ENCODE peak calls at places on chromosomes 2 and 18, in eight cellular contexts. L is PC-9; U is SJCRH30; V is CD4-positive, CD25-positive, alpha-beta regulatory T cell; A is substantia nigra; Y is CD8-positive, alpha-beta memory T cell; D is cardiac muscle cell; I is foreskin keratinocyte. Q is an unnamed sample.

GRCh38 chr18:55839350-55839749 is 251.4 kb upstream of the TCF4 start:
- DNase-seq in U (no peak), D (peak), A (no peak), I (peak), Y (no peak), L (no peak), V (no peak), Q (no peak)

GRCh38 chr2:48617618-48618017 is at the start of gene GTF2A1L:
- DNase-seq in Y (no peak), L (no peak), D (no peak), I (no peak), A (no peak), U (no peak), V (no peak), Q (no peak)

GRCh38 chr2:185608799-185609198 is 129.8 kb upstream of the FSIP2 start:
- DNase-seq in V (no peak), L (no peak), Y (no peak), I (peak), A (no peak), D (no peak), U (peak), Q (no peak)

GRCh38 chr2:119292226-119292625 is 68.6 kb downstream of the STEAP3 start:
- DNase-seq in L (peak), D (peak), A (no peak), U (no peak), I (no peak), V (no peak), Y (no peak), Q (no peak)

GRCh38 chr2:233145726-233146125 is 85.6 kb downstream of the INPP5D start:
- DNase-seq in A (no peak), L (no peak), V (no peak), I (no peak), D (no peak), U (no peak), Y (no peak), Q (no peak)

GRCh38 chr2:140589273-140589672 is 1541.5 kb downstream of the LRP1B start:
- DNase-seq in Y (no peak), D (peak), L (no peak), A (no peak), U (no peak), V (no peak), I (peak), Q (no peak)

GRCh38 chr18:63260075-63260754 is 59.4 kb downstream of the BCL2 start:
- DNase-seq in V (no peak), A (no peak), I (peak), L (no peak), D (no peak), U (no peak), Y (no peak), Q (no peak)

GRCh38 chr2:175393851-175394250 is 212.3 kb upstream of the ATP5MC3 start:
- DNase-seq in V (no peak), D (no peak), L (no peak), A (no peak), I (no peak), Y (no peak), U (no peak), Q (no peak)

GRCh38 chr2:196249860-196250259 is 78.5 kb upstream of the STK17B start:
- DNase-seq in A (no peak), I (no peak), V (peak), L (no peak), Y (no peak), U (no peak), D (no peak), Q (no peak)

GRCh38 chr2:9178905-9179571 is 27.6 kb upstream of the ASAP2 start:
- DNase-seq in I (peak), U (peak), Y (no peak), A (peak), V (no peak), D (peak), L (peak), Q (no peak)

GRCh38 chr2:27306136-27306535 is 2.1 kb downstream of the UCN start:
- DNase-seq in I (no peak), A (no peak), L (no peak), V (no peak), Y (no peak), D (no peak), U (no peak), Q (no peak)

GRCh38 chr2:27735263-27735904 is 36.1 kb upstream of the MRPL33 start:
- DNase-seq in L (peak), I (peak), V (peak), D (peak), A (peak), U (no peak), Y (peak), Q (peak)

GRCh38 chr18:80109676-80110078 is 615 bp downstream of the ADNP2 start:
- DNase-seq in U (peak), A (peak), V (peak), Y (peak), D (peak), I (peak), L (no peak), Q (peak)

GRCh38 chr2:237980751-237981150 is 13.9 kb downstream of the UBE2F start:
- DNase-seq in V (peak), Y (no peak), A (no peak), D (no peak), I (no peak), L (peak), U (no peak), Q (no peak)

GRCh38 chr2:230783101-230783500 is 70.5 kb downstream of the CAB39 start:
- DNase-seq in U (no peak), D (no peak), L (no peak), I (no peak), Y (no peak), A (no peak), V (no peak), Q (no peak)

GRCh38 chr2:203733683-203734082 is 27.2 kb downstream of the CD28 start:
- DNase-seq in I (no peak), Y (no peak), A (no peak), L (no peak), V (no peak), D (no peak), U (no peak), Q (no peak)

GRCh38 chr2:94877129-94877528 is 5.9 kb downstream of the TEKT4 start:
- DNase-seq in L (no peak), I (no peak), A (no peak), D (no peak), V (no peak), Y (no peak), U (no peak), Q (no peak)

GRCh38 chr2:199070550-199070949 is 387.2 kb downstream of the SATB2 start:
- DNase-seq in D (no peak), A (no peak), U (no peak), L (no peak), I (no peak), V (no peak), Y (no peak), Q (no peak)

GRCh38 chr18:69538849-69539248 is 138.2 kb downstream of the DOK6 start:
- DNase-seq in U (no peak), D (no peak), L (no peak), Y (no peak), I (no peak), V (no peak), A (no peak), Q (no peak)

GRCh38 chr2:7992612-7993596 is 689.0 kb upstream of the ID2 start:
- DNase-seq in I (no peak), U (no peak), V (no peak), L (no peak), Y (no peak), A (no peak), D (no peak), Q (no peak)

GRCh38 chr2:230899287-230899686 is 25.8 kb downstream of the GPR55 start:
- DNase-seq in V (no peak), U (no peak), Y (no peak), A (peak), L (no peak), I (no peak), D (no peak), Q (peak)

GRCh38 chr2:174023591-174024523 is 58.7 kb upstream of the SP3 start:
- DNase-seq in L (no peak), V (no peak), A (peak), U (peak), Y (no peak), I (peak), D (peak), Q (no peak)

GRCh38 chr2:39547811-39548719 is 111.0 kb upstream of the MAP4K3 start:
- DNase-seq in L (peak), D (peak), Y (no peak), I (peak), V (no peak), A (no peak), U (peak), Q (no peak)

GRCh38 chr2:9498210-9498609 is 23.9 kb downstream of the IAH1 start:
- DNase-seq in L (no peak), V (no peak), U (no peak), I (no peak), Y (no peak), D (no peak), A (no peak), Q (no peak)

GRCh38 chr18:7566587-7567486 is at the start of gene PTPRM:
- DNase-seq in V (peak), U (peak), I (peak), A (peak), L (peak), Y (no peak), D (peak), Q (peak)

GRCh38 chr2:23584054-23584745 is 199.2 kb downstream of the KLHL29 start:
- DNase-seq in V (no peak), I (no peak), L (no peak), U (peak), Y (peak), A (no peak), D (no peak), Q (no peak)

GRCh38 chr2:14673351-14673875 is 40.9 kb downstream of the LRATD1 start:
- DNase-seq in L (no peak), Y (no peak), I (no peak), V (no peak), D (no peak), U (no peak), A (no peak), Q (no peak)

GRCh38 chr2:48510329-48510728 is 19.6 kb upstream of the STON1 start:
- DNase-seq in V (no peak), I (peak), L (no peak), U (no peak), D (peak), Y (no peak), A (no peak), Q (no peak)

GRCh38 chr2:106833248-106833647 is 52.7 kb downstream of the ST6GAL2 start:
- DNase-seq in Y (no peak), U (no peak), D (no peak), I (no peak), A (no peak), V (no peak), L (no peak), Q (no peak)

GRCh38 chr2:33215299-33215698 is 261.1 kb upstream of the RASGRP3 start:
- DNase-seq in Y (no peak), U (peak), D (peak), I (peak), V (no peak), L (no peak), A (peak), Q (no peak)

GRCh38 chr2:231228223-231228622 is 29.8 kb downstream of the ARMC9 start:
- DNase-seq in V (no peak), A (no peak), Y (no peak), I (no peak), D (no peak), U (no peak), L (no peak), Q (no peak)

GRCh38 chr2:101516833-101517690 is 42.1 kb upstream of the RFX8 start:
- DNase-seq in I (peak), L (peak), D (peak), U (no peak), V (peak), A (no peak), Y (no peak), Q (no peak)

GRCh38 chr2:161995553-161996016 is 78.4 kb downstream of the DPP4 start:
- DNase-seq in L (no peak), U (no peak), I (no peak), A (no peak), D (no peak), V (peak), Y (no peak), Q (no peak)

GRCh38 chr2:61363580-61363979 is 107.3 kb downstream of the USP34 start:
- DNase-seq in A (no peak), L (no peak), V (no peak), Y (no peak), I (no peak), D (no peak), U (no peak), Q (no peak)

GRCh38 chr2:134667081-134667480 is 51.7 kb downstream of the TMEM163 start:
- DNase-seq in L (no peak), V (no peak), D (no peak), U (no peak), A (no peak), I (no peak), Y (no peak), Q (no peak)

GRCh38 chr18:79857082-79857661 is 59.4 kb downstream of the KCNG2 start:
- DNase-seq in V (no peak), A (peak), L (no peak), I (no peak), Y (no peak), D (peak), U (peak), Q (peak)

GRCh38 chr2:239274391-239275001 is 126.3 kb downstream of the HDAC4 start:
- DNase-seq in I (peak), V (peak), L (peak), A (no peak), U (peak), Y (no peak), D (peak), Q (peak)

GRCh38 chr18:51537487-51537886 is 340.0 kb upstream of the MEX3C start:
- DNase-seq in U (peak), Y (no peak), A (peak), I (peak), V (peak), D (peak), L (peak), Q (peak)

GRCh38 chr18:63518178-63519012 is 23.8 kb upstream of the SERPINB12 start:
- DNase-seq in D (peak), U (peak), V (peak), I (peak), L (peak), Y (peak), A (peak), Q (peak)

DNA sequence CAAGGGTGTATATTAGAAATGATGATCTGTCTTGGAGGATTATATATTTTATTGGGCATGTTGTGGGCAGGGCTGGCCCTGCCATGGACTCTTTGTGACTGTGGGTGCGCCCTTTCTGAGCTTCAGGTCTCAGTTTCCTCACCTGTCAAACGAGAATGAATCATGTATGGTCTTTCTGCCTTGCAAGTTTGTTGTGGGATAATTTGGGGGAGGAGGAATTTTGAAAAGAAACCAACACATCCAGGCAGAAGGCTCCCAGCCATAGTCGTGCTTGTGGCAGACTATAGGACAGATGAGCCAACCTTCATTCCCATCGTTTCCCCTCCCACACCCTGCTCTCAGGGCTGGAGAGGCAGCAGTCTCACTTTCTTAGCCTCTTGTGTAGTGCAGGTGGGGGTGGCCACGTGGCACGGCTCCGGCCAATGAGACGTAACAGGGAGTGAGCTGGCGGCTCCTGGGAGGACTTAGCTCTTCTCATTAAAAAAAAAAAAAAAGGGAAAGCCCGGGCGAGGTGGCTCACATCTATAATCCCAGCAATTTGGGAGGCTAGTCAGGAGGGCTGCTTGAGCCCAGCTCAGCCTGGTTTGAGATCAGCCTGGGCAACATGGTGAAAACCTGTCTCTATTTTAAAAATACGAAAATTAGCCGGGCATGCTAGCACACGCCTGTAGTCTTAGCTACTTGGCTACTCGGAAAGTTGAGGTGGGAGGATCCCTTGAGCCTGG is 63.1 kb downstream of the RHOB start:
- DNase-seq in A (no peak), U (peak), I (peak), Y (no peak), D (peak), V (no peak), L (peak), Q (peak)
- H3K27ac ChIP-seq in A (no peak), U (no peak), I (peak), Y (no peak), D (no peak), V (no peak), L (no peak), Q (no peak)

GRCh38 chr2:128303095-128303791 is 15.4 kb downstream of the HS6ST1 start:
- DNase-seq in L (no peak), U (no peak), V (no peak), I (no peak), A (no peak), D (no peak), Y (no peak), Q (no peak)
- H3K27ac ChIP-seq in L (no peak), U (no peak), V (no peak), I (no peak), A (no peak), D (no peak), Y (no peak), Q (peak)

GRCh38 chr2:128281852-128282245 is 36.8 kb downstream of the HS6ST1 start:
- DNase-seq in L (no peak), D (no peak), A (no peak), Y (no peak), V (no peak), U (no peak), I (no peak), Q (no peak)

GRCh38 chr2:128284037-128284441 is 34.6 kb downstream of the HS6ST1 start:
- DNase-seq in L (no peak), D (no peak), A (no peak), I (no peak), U (no peak), Y (no peak), V (no peak), Q (no peak)

GRCh38 chr2:128284841-128285240 is 33.8 kb downstream of the HS6ST1 start:
- DNase-seq in L (no peak), U (no peak), D (no peak), A (no peak), V (no peak), I (no peak), Y (no peak), Q (no peak)

GRCh38 chr2:128282246-128282975 is 36.3 kb downstream of the HS6ST1 start:
- DNase-seq in A (no peak), I (no peak), L (no peak), U (no peak), D (no peak), V (no peak), Y (peak), Q (no peak)

GRCh38 chr2:128282976-128283810 is 35.5 kb downstream of the HS6ST1 start:
- DNase-seq in L (no peak), I (no peak), D (no peak), Y (no peak), A (no peak), V (no peak), U (no peak), Q (no peak)
- H3K27ac ChIP-seq in L (no peak), I (no peak), D (no peak), Y (no peak), A (no peak), V (no peak), U (no peak), Q (peak)

GRCh38 chr2:200774920-200775319 is 36.8 kb upstream of the BZW1 start:
- DNase-seq in V (no peak), D (no peak), A (no peak), L (no peak), Y (no peak), U (no peak), I (no peak), Q (no peak)

GRCh38 chr2:200773083-200773482 is 38.6 kb upstream of the BZW1 start:
- DNase-seq in A (no peak), L (no peak), V (no peak), Y (no peak), D (no peak), I (no peak), U (no peak), Q (no peak)

GRCh38 chr2:200770847-200771246 is 40.9 kb upstream of the BZW1 start:
- DNase-seq in A (no peak), D (no peak), V (no peak), Y (no peak), U (no peak), I (no peak), L (no peak), Q (no peak)

GRCh38 chr2:200777275-200777674 is 34.4 kb upstream of the BZW1 start:
- DNase-seq in I (no peak), A (no peak), V (no peak), U (no peak), Y (no peak), L (no peak), D (no peak), Q (no peak)

DNA sequence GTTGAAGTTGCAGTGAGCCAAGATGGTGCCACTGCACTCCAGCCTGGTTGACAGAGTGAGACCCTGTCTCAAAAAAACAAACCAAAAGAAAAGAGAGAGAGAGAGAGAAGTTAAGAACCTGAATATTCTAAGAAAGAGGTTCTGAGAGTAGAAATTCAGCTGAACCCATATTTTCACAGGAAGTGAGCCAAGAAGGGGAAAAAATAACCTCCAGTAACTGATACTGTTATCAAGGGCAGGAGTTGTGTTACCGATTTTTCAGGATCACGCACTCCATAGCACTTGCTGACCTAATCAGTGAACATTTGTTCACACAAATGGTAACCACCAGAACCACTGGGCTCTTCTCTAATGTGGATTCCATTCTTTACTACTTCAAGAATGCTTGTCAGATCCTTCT is 39.1 kb upstream of the BZW1 start:
- DNase-seq in D (no peak), L (no peak), Y (no peak), U (no peak), I (no peak), A (no peak), V (no peak), Q (no peak)
- H3K27ac ChIP-seq in D (no peak), L (no peak), Y (no peak), U (no peak), I (no peak), A (no peak), V (no peak), Q (no peak)

GRCh38 chr18:48779462-48779861 is 171.3 kb downstream of the SMAD7 start:
- DNase-seq in L (no peak), V (no peak), D (no peak), U (no peak), Y (no peak), I (no peak), A (no peak), Q (no peak)
- H3K27ac ChIP-seq in L (no peak), V (no peak), D (peak), U (no peak), Y (no peak), I (no peak), A (no peak), Q (no peak)

Q was measured in dorsolateral prefrontal cortex.